ENCODE peak calls at places on chromosomes 7 and 10, in nine cellular contexts. S is right atrium auricular region; G is pancreas; T is neuronal stem cell; A is lung; D is CD8-positive, alpha-beta T cell; I is CD8-positive, alpha-beta memory T cell; C is esophagus muscularis mucosa; O is tibial nerve. U is an unnamed sample.

GRCh38 chr7:519429-519973 is at the start of gene PDGFA:
- DNase-seq in S (no peak), G (peak; percentile 87), T (no peak), A (no peak), D (no peak), I (no peak), C (no peak), O (no peak), U (no peak)

GRCh38 chr10:76257816-76258215 is 826.4 kb downstream of the LRMDA start:
- DNase-seq in S (no peak), G (no peak), T (no peak), A (no peak), D (no peak), I (no peak), C (no peak), O (no peak), U (no peak)

GRCh38 chr7:43764039-43764789 is 5.7 kb downstream of the BLVRA start:
- DNase-seq in S (no peak), G (no peak), T (no peak), A (peak; percentile 80), D (peak; percentile 15), I (no peak), C (peak; percentile 91), O (peak; percentile 44), U (peak; percentile 46)

GRCh38 chr10:100448977-100449376 is 13.8 kb upstream of the WNT8B start:
- DNase-seq in S (no peak), G (no peak), T (no peak), A (no peak), D (no peak), I (no peak), C (no peak), O (no peak), U (no peak)

GRCh38 chr10:4344544-4344994 is 481.4 kb upstream of the AKR1E2 start:
- DNase-seq in S (peak; percentile 88), G (no peak), T (no peak), A (peak; percentile 70), D (no peak), I (no peak), C (no peak), O (peak; percentile 29), U (no peak)

GRCh38 chr7:17986826-17987225 is 40.8 kb downstream of the PRPS1L1 start:
- DNase-seq in S (no peak), G (no peak), T (no peak), A (no peak), D (no peak), I (no peak), C (no peak), O (no peak), U (no peak)

GRCh38 chr10:75170215-75170614 is 40.4 kb upstream of the VDAC2 start:
- DNase-seq in S (no peak), G (no peak), T (no peak), A (no peak), D (no peak), I (no peak), C (no peak), O (no peak), U (no peak)

GRCh38 chr10:61733358-61733940 is 70.7 kb downstream of the CABCOCO1 start:
- DNase-seq in S (no peak), G (no peak), T (peak; percentile 24), A (no peak), D (no peak), I (no peak), C (no peak), O (no peak), U (peak; percentile 51)

GRCh38 chr10:3045471-3046209 is 21.7 kb upstream of the PFKP start:
- DNase-seq in S (no peak), G (peak; percentile 38), T (peak; percentile 61), A (peak; percentile 72), D (no peak), I (no peak), C (peak; percentile 95), O (no peak), U (no peak)

GRCh38 chr10:35940067-35940989 is 298.2 kb upstream of the FZD8 start:
- DNase-seq in S (no peak), G (no peak), T (no peak), A (no peak), D (no peak), I (no peak), C (peak; percentile 39), O (no peak), U (no peak)

GRCh38 chr7:30837581-30837980 is 66.4 kb downstream of the MINDY4 start:
- DNase-seq in S (no peak), G (no peak), T (no peak), A (no peak), D (no peak), I (no peak), C (no peak), O (no peak), U (no peak)

GRCh38 chr10:130300608-130301025 is 164.4 kb downstream of the GLRX3 start:
- DNase-seq in S (no peak), G (peak; percentile 87), T (no peak), A (peak; percentile 73), D (no peak), I (no peak), C (no peak), O (no peak), U (no peak)

GRCh38 chr10:104924101-104924795 is 283.2 kb downstream of the SORCS3 start:
- DNase-seq in S (no peak), G (no peak), T (no peak), A (no peak), D (no peak), I (no peak), C (no peak), O (no peak), U (no peak)
- H3K27ac ChIP-seq in S (no peak overlapping the region), G (no peak overlapping the region), T (no peak overlapping the region), A (no peak overlapping the region), D (no peak overlapping the region), I (no peak overlapping the region), C (no peak overlapping the region), O (no peak overlapping the region), U (no peak overlapping the region)

GRCh38 chr10:80199828-80200227 is 5.5 kb downstream of the ANXA11 start:
- DNase-seq in S (peak; percentile 92), G (no peak), T (no peak), A (peak; percentile 67), D (no peak), I (no peak), C (no peak), O (peak; percentile 41), U (no peak)
- H3K4me1 ChIP-seq in S (no peaks in the 10 kb centered on the region), G (peaks cover 84% of the 10 kb centered on the region), T (peaks cover 15% of the 10 kb centered on the region), A (peaks cover 44% of the 10 kb centered on the region), D (peaks cover 86% of the 10 kb centered on the region), I (peaks cover 85% of the 10 kb centered on the region), C (peaks cover 98% of the 10 kb centered on the region), O (peaks cover 51% of the 10 kb centered on the region), U (peaks cover 14% of the 10 kb centered on the region)

DNA sequence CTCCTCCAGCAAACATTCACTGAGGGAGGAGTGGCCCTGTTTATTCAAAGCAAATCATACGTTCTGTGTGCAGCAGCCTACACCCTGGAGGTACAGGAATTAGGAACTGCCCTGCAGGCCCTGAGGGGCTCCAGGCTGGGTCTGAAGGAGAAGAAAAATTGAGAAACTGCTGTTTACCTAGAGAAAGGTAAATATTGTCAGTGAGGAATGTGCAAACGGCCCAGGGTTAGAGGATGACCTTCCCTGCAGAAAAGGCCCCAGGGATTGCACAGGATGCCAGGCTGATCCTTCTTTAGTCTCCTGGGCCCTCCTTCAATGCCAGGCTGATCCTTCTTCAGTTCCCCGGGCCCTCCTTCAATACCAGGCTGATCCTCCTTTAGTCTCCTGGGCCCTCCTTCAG is 5.7 kb downstream of the CALML5 start:
- DNase-seq in S (no peak), G (no peak), T (no peak), A (no peak), D (no peak), I (no peak), C (no peak), O (no peak), U (no peak)
- H3K27ac ChIP-seq in S (no peak overlapping the region), G (no peak overlapping the region), T (no peak overlapping the region), A (no peak overlapping the region), D (no peak overlapping the region), I (no peak overlapping the region), C (no peak overlapping the region), O (no peak overlapping the region), U (no peak overlapping the region)

DNA sequence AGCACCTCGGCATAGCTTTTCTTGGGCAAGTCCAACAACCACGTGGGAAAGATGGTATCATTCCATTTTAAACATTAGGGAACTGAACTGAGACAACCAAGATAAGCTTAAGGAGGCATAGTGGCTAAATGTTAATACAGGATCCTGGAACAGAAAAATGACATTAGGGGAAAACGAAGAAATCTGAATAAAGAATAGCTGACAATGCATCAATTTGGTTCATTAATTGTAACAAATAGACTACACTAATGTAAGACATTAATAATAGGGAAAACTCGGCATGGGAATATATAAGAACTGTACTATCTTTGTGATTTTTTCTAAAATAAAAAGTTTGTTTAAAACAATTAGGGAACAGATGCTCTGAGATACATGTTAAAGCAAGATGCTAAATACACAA is 165.4 kb downstream of the JAZF1 start:
- DNase-seq in S (no peak), G (no peak), T (no peak), A (no peak), D (no peak), I (no peak), C (no peak), O (no peak), U (no peak)
- H3K4me1 ChIP-seq in S (no peaks in the 10 kb centered on the region), G (peaks cover 3% of the 10 kb centered on the region), T (no peaks in the 10 kb centered on the region), A (peaks cover 9% of the 10 kb centered on the region), D (no peaks in the 10 kb centered on the region), I (no peaks in the 10 kb centered on the region), C (peaks cover 54% of the 10 kb centered on the region), O (no peaks in the 10 kb centered on the region), U (no peaks in the 10 kb centered on the region)

DNA sequence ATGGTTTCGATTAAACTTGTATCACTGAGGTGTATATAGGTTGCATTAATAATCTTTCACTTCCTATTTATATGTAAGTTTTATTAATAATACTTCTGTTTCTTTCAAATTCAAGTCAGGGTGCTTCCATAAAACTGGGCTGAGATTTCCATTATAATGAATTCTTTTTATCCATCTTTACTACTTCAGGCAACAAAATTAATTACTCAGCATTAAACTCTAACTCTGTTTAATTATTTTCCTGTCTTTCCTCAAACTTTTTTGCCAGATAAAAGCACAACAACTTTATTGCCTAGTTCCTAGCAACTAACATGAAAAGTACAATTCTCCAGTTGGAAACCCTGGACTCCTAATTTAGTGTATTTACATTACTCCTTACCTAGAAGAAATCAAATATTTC is 3.0 kb upstream of the MINDY3 start:
- DNase-seq in S (no peak), G (no peak), T (no peak), A (no peak), D (no peak), I (no peak), C (no peak), O (no peak), U (no peak)
- H3K27ac ChIP-seq in S (no peak overlapping the region), G (no peak overlapping the region), T (no peak overlapping the region), A (no peak overlapping the region), D (no peak overlapping the region), I (no peak overlapping the region), C (no peak overlapping the region), O (no peak overlapping the region), U (no peak overlapping the region)

DNA sequence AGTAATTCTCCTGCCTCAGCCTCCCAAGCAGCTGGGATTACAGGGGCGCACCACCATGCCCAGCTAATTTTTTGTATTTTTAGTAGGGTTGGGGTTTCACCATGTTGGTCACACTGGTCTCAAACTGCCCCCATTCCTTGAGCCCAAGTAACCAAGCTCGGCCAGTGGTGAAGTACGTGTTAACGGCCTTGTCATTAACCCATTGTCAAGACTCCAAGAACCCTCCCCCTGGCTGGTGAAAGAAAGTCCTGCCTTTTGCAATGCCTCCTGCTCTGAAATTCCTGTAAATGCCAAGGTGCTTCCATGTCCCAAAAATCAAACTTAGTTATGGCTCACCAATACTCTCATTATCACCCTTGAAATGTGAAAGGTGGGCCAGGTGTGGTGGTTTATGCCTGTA is 18.8 kb upstream of the SEPHS1 start:
- DNase-seq in S (no peak), G (no peak), T (no peak), A (no peak), D (no peak), I (no peak), C (no peak), O (no peak), U (no peak)
- H3K4me1 ChIP-seq in S (no peaks in the 10 kb centered on the region), G (no peaks in the 10 kb centered on the region), T (no peaks in the 10 kb centered on the region), A (no peaks in the 10 kb centered on the region), D (no peaks in the 10 kb centered on the region), I (no peaks in the 10 kb centered on the region), C (no peaks in the 10 kb centered on the region), O (no peaks in the 10 kb centered on the region), U (no peaks in the 10 kb centered on the region)

U was measured in prostate gland.